ENCODE peak calls at places on chromosomes 3 and 15, in eight cellular contexts. M is ovary; B is CD8-positive, alpha-beta T cell; X is tibial artery; S is transverse colon; P is heart left ventricle; E is trophoblast cell; Q is aorta. G is an unnamed sample.

GRCh38 chr3:54967586-54968244 is 39.9 kb upstream of the LRTM1 start:
- DNase-seq in M (no peak), B (no peak), X (no peak), S (no peak), P (no peak), E (peak; percentile 35), Q (no peak), G (no peak)

GRCh38 chr15:80494311-80494710 is 90.1 kb downstream of the ARNT2 start:
- DNase-seq in M (no peak), B (no peak), X (no peak), S (no peak), P (no peak), E (peak; percentile 40), Q (no peak), G (no peak)

GRCh38 chr15:68405426-68406250 is 26.3 kb downstream of the ITGA11 start:
- DNase-seq in M (no peak), B (no peak), X (peak; percentile 42), S (no peak), P (no peak), E (no peak), Q (no peak), G (no peak)

GRCh38 chr15:89457086-89457485 is 39.3 kb downstream of the RHCG start:
- DNase-seq in M (no peak), B (no peak), X (no peak), S (no peak), P (no peak), E (no peak), Q (peak; percentile 2), G (no peak)

GRCh38 chr15:90482124-90483011 is 47.4 kb upstream of the CRTC3 start:
- DNase-seq in M (peak; percentile 48), B (peak; percentile 45), X (no peak), S (peak; percentile 51), P (no peak), E (peak; percentile 42), Q (no peak), G (peak; percentile 60)

GRCh38 chr3:62186967-62187366 is 186.4 kb downstream of the FEZF2 start:
- DNase-seq in M (peak; percentile 49), B (no peak), X (no peak), S (no peak), P (no peak), E (no peak), Q (no peak), G (no peak)

GRCh38 chr15:98062869-98063268 is 102.4 kb downstream of the ARRDC4 start:
- DNase-seq in M (no peak), B (no peak), X (no peak), S (no peak), P (no peak), E (no peak), Q (no peak), G (no peak)

GRCh38 chr3:38992117-38992779 is 59.5 kb downstream of the SCN11A start:
- DNase-seq in M (no peak), B (no peak), X (no peak), S (no peak), P (no peak), E (peak; percentile 5), Q (no peak), G (no peak)

GRCh38 chr3:9730747-9731205 is 759 bp upstream of the BRPF1 start:
- DNase-seq in M (no peak), B (no peak), X (no peak), S (no peak), P (no peak), E (no peak), Q (no peak), G (no peak)

GRCh38 chr15:47374222-47374621 is 343.1 kb upstream of the SEMA6D start:
- DNase-seq in M (no peak), B (no peak), X (no peak), S (no peak), P (no peak), E (no peak), Q (no peak), G (no peak)

GRCh38 chr3:122982202-122983185 is 45.1 kb downstream of the SEMA5B start:
- DNase-seq in M (no peak), B (no peak), X (no peak), S (no peak), P (no peak), E (no peak), Q (no peak), G (peak; percentile 66)

GRCh38 chr15:63362196-63362595 is 19.4 kb downstream of the CA12 start:
- DNase-seq in M (no peak), B (no peak), X (no peak), S (peak; percentile 57), P (no peak), E (no peak), Q (peak; percentile 44), G (no peak)

GRCh38 chr3:65439641-65440040 is 599.1 kb downstream of the MAGI1 start:
- DNase-seq in M (peak; percentile 32), B (no peak), X (peak; percentile 69), S (peak; percentile 35), P (no peak), E (no peak), Q (peak; percentile 79), G (peak; percentile 52)

GRCh38 chr3:156216852-156217251 is 96.5 kb downstream of the KCNAB1 start:
- DNase-seq in M (no peak), B (no peak), X (no peak), S (no peak), P (no peak), E (no peak), Q (no peak), G (no peak)

GRCh38 chr3:5646030-5646368 is 458.5 kb downstream of the EDEM1 start:
- DNase-seq in M (no peak), B (no peak), X (no peak), S (no peak), P (no peak), E (peak; percentile 27), Q (no peak), G (no peak)

GRCh38 chr3:79245295-79246138 is 522.3 kb downstream of the ROBO1 start:
- DNase-seq in M (no peak), B (no peak), X (no peak), S (no peak), P (no peak), E (no peak), Q (no peak), G (no peak)

GRCh38 chr15:70292511-70292760 is 194.7 kb upstream of the TLE3 start:
- DNase-seq in M (no peak), B (no peak), X (no peak), S (no peak), P (no peak), E (no peak), Q (no peak), G (no peak)

GRCh38 chr15:70290708-70291107 is 193.0 kb upstream of the TLE3 start:
- DNase-seq in M (no peak), B (no peak), X (no peak), S (no peak), P (no peak), E (peak; percentile 21), Q (no peak), G (no peak)

GRCh38 chr15:70291696-70292510 is 194.2 kb upstream of the TLE3 start:
- DNase-seq in M (no peak), B (no peak), X (no peak), S (no peak), P (no peak), E (peak; percentile 57), Q (peak; percentile 27), G (no peak)

GRCh38 chr15:70293138-70293537 is 195.4 kb upstream of the TLE3 start:
- DNase-seq in M (no peak), B (no peak), X (no peak), S (no peak), P (no peak), E (no peak), Q (no peak), G (no peak)

GRCh38 chr15:70291295-70291694 is 193.6 kb upstream of the TLE3 start:
- DNase-seq in M (no peak), B (no peak), X (no peak), S (no peak), P (no peak), E (no peak), Q (peak; percentile 55), G (no peak)
- H3K27ac ChIP-seq in M (no peak overlapping the region), B (no peak overlapping the region), X (no peak overlapping the region), S (no peak overlapping the region), P (no peak overlapping the region), E (peak overlapping the region; percentile 55), Q (no peak overlapping the region), G (no peak overlapping the region)

GRCh38 chr15:50786871-50787270 is 21.4 kb upstream of the SPPL2A start:
- DNase-seq in M (no peak), B (no peak), X (no peak), S (no peak), P (no peak), E (no peak), Q (no peak), G (no peak)

GRCh38 chr15:50790778-50791536 is 25.5 kb upstream of the SPPL2A start:
- DNase-seq in M (no peak), B (no peak), X (no peak), S (peak; percentile 54), P (no peak), E (no peak), Q (no peak), G (no peak)

GRCh38 chr15:50791537-50791885 is 26.0 kb upstream of the SPPL2A start:
- DNase-seq in M (no peak), B (no peak), X (no peak), S (peak; percentile 78), P (no peak), E (no peak), Q (no peak), G (no peak)

GRCh38 chr15:50783895-50784294 is 18.4 kb upstream of the SPPL2A start:
- DNase-seq in M (no peak), B (no peak), X (no peak), S (no peak), P (no peak), E (no peak), Q (no peak), G (no peak)

GRCh38 chr15:50786468-50786867 is 21.0 kb upstream of the SPPL2A start:
- DNase-seq in M (no peak), B (no peak), X (no peak), S (no peak), P (no peak), E (no peak), Q (no peak), G (no peak)
- H3K27ac ChIP-seq in M (no peak overlapping the region), B (no peak overlapping the region), X (no peak overlapping the region), S (peak overlapping the region; percentile 64), P (no peak overlapping the region), E (no peak overlapping the region), Q (no peak overlapping the region), G (no peak overlapping the region)

DNA sequence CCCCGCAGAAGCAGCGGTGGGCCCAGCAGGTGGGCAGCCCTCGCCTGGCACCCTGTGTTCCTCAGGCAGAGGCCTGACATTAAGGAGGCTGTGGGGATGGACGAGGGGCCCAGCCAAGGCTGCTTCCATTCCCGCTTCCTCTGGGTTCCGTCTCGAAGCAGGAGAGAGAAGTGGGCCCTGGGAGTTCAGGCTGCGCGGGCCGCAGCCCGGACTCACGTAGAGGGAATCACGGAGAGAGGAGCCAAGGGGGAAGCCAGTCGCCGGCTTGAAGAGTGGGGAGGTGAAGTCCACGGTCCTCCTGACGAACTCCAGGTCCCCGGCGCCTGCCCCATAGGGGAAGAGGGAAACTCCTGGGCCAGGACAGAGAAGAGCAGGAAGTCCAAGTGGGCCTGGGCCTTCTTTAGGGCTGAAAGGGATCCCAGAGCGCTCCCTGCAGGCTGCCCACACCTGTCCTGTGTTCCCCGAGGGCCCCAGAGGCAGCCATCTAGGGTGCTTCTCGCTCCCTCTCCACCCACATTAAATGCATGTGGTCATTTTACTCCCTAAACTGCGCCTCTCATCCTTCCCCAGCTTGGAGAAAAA is 37.7 kb downstream of the MUC4 start:
- DNase-seq in M (no peak), B (no peak), X (no peak), S (no peak), P (no peak), E (no peak), Q (peak; percentile 61), G (no peak)
- H3K27ac ChIP-seq in M (no peak overlapping the region), B (no peak overlapping the region), X (no peak overlapping the region), S (no peak overlapping the region), P (no peak overlapping the region), E (no peak overlapping the region), Q (no peak overlapping the region), G (no peak overlapping the region)

GRCh38 chr3:182979103-182979697 is 1.1 kb downstream of the DCUN1D1 start:
- DNase-seq in M (no peak), B (no peak), X (no peak), S (no peak), P (no peak), E (no peak), Q (no peak), G (no peak)
- H3K27ac ChIP-seq in M (no peak overlapping the region), B (no peak overlapping the region), X (peak overlapping the region; percentile 92), S (peak overlapping the region; percentile 96), P (peak overlapping the region; percentile 87), E (no peak overlapping the region), Q (no peak overlapping the region), G (no peak overlapping the region)

G was measured in dorsolateral prefrontal cortex.